ENCODE peak calls at places on chromosome 9, in six cellular contexts. One of them, this sample, is unnamed.

GRCh38 chr9:1018121-1018520 is 32.0 kb upstream of the DMRT2 start:
- DNase-seq in HepG2: peak; percentile 35
- DNase-seq in HCT116: peak; percentile 13
- DNase-seq in K562: peak; percentile 13
- DNase-seq in GM12878: no peak
- DNase-seq in H1: peak; percentile 65
- DNase-seq in this sample: peak; percentile 13

GRCh38 chr9:124216474-124217176 is 41.1 kb upstream of the NEK6 start:
- DNase-seq in H1: no peak
- DNase-seq in GM12878: peak; percentile 80
- DNase-seq in HCT116: no peak
- DNase-seq in HepG2: no peak
- DNase-seq in K562: no peak
- DNase-seq in this sample: no peak

GRCh38 chr9:31677877-31678276 is 706.6 kb upstream of the ACO1 start:
- DNase-seq in H1: no peak
- DNase-seq in GM12878: no peak
- DNase-seq in HCT116: no peak
- DNase-seq in K562: no peak
- DNase-seq in HepG2: no peak
- DNase-seq in this sample: no peak

GRCh38 chr9:112059145-112059979 is 115.7 kb downstream of the SUSD1 start:
- DNase-seq in GM12878: no peak
- DNase-seq in H1: no peak
- DNase-seq in HCT116: no peak
- DNase-seq in K562: peak; percentile 51
- DNase-seq in HepG2: peak; percentile 62
- DNase-seq in this sample: no peak

GRCh38 chr9:111298831-111299603 is 31.0 kb downstream of the OR2K2 start:
- DNase-seq in H1: no peak
- DNase-seq in HepG2: peak; percentile 22
- DNase-seq in GM12878: peak; percentile 37
- DNase-seq in K562: peak; percentile 26
- DNase-seq in HCT116: peak; percentile 46
- DNase-seq in this sample: peak; percentile 36

GRCh38 chr9:96158909-96159575 is 142.9 kb downstream of the HSD17B3 start:
- DNase-seq in H1: no peak
- DNase-seq in K562: no peak
- DNase-seq in HepG2: no peak
- DNase-seq in GM12878: no peak
- DNase-seq in HCT116: no peak
- DNase-seq in this sample: no peak

GRCh38 chr9:131744715-131745201 is 4.9 kb upstream of the RAPGEF1 start:
- DNase-seq in HCT116: no peak
- DNase-seq in H1: no peak
- DNase-seq in HepG2: no peak
- DNase-seq in GM12878: no peak
- DNase-seq in K562: no peak
- DNase-seq in this sample: no peak

GRCh38 chr9:134605969-134606363 is 35.6 kb upstream of the COL5A1 start:
- DNase-seq in GM12878: no peak
- DNase-seq in H1: no peak
- DNase-seq in HCT116: no peak
- DNase-seq in HepG2: no peak
- DNase-seq in K562: no peak
- DNase-seq in this sample: no peak

GRCh38 chr9:108105885-108106284 is 616.3 kb upstream of the KLF4 start:
- DNase-seq in K562: peak; percentile 24
- DNase-seq in H1: no peak
- DNase-seq in HepG2: no peak
- DNase-seq in GM12878: no peak
- DNase-seq in HCT116: no peak
- DNase-seq in this sample: peak; percentile 36

GRCh38 chr9:131333771-131334567 is 44.4 kb downstream of the PLPP7 start:
- DNase-seq in HepG2: no peak
- DNase-seq in H1: no peak
- DNase-seq in HCT116: no peak
- DNase-seq in GM12878: no peak
- DNase-seq in K562: no peak
- DNase-seq in this sample: no peak

GRCh38 chr9:128548876-128549275 is 3.5 kb upstream of the SPTAN1 start:
- DNase-seq in HCT116: no peak
- DNase-seq in GM12878: no peak
- DNase-seq in HepG2: no peak
- DNase-seq in H1: no peak
- DNase-seq in K562: peak; percentile 38
- DNase-seq in this sample: no peak

GRCh38 chr9:88458716-88459115 is 70.5 kb downstream of the SPIN1 start:
- DNase-seq in K562: no peak
- DNase-seq in HepG2: no peak
- DNase-seq in GM12878: no peak
- DNase-seq in H1: no peak
- DNase-seq in HCT116: no peak
- DNase-seq in this sample: no peak

GRCh38 chr9:4297795-4298254 is 2.0 kb downstream of the GLIS3 start:
- DNase-seq in HepG2: peak; percentile 39
- DNase-seq in GM12878: no peak
- DNase-seq in K562: peak; percentile 4
- DNase-seq in H1: no peak
- DNase-seq in HCT116: no peak
- DNase-seq in this sample: peak; percentile 51

GRCh38 chr9:116422119-116422979 is 264.8 kb upstream of the TRIM32 start:
- DNase-seq in HCT116: no peak
- DNase-seq in GM12878: no peak
- DNase-seq in HepG2: no peak
- DNase-seq in K562: peak; percentile 84
- DNase-seq in H1: no peak
- DNase-seq in this sample: no peak

GRCh38 chr9:3437031-3437430 is 88.8 kb downstream of the RFX3 start:
- DNase-seq in GM12878: no peak
- DNase-seq in HCT116: no peak
- DNase-seq in H1: no peak
- DNase-seq in HepG2: no peak
- DNase-seq in K562: no peak
- DNase-seq in this sample: no peak

GRCh38 chr9:22452415-22453010 is 5.9 kb downstream of the DMRTA1 start:
- DNase-seq in HepG2: peak; percentile 17
- DNase-seq in K562: no peak
- DNase-seq in HCT116: peak; percentile 29
- DNase-seq in GM12878: no peak
- DNase-seq in H1: no peak
- DNase-seq in this sample: peak; percentile 6

GRCh38 chr9:133477992-133478850 is 678 bp downstream of the SLC2A6 start:
- DNase-seq in GM12878: no peak
- DNase-seq in K562: no peak
- DNase-seq in HCT116: no peak
- DNase-seq in H1: no peak
- DNase-seq in HepG2: peak; percentile 52
- DNase-seq in this sample: no peak

GRCh38 chr9:109974143-109974917 is 194.3 kb downstream of the PALM2AKAP2 start:
- DNase-seq in HepG2: no peak
- DNase-seq in HCT116: no peak
- DNase-seq in H1: no peak
- DNase-seq in K562: no peak
- DNase-seq in GM12878: peak; percentile 99
- DNase-seq in this sample: no peak

GRCh38 chr9:97697837-97698236 is 697 bp upstream of the XPA start:
- DNase-seq in H1: no peak
- DNase-seq in HepG2: no peak
- DNase-seq in HCT116: no peak
- DNase-seq in GM12878: no peak
- DNase-seq in K562: no peak
- DNase-seq in this sample: no peak

GRCh38 chr9:95580812-95581761 is 64.3 kb upstream of the PTCH1 start:
- DNase-seq in GM12878: no peak
- DNase-seq in HepG2: no peak
- DNase-seq in K562: no peak
- DNase-seq in H1: no peak
- DNase-seq in HCT116: no peak
- DNase-seq in this sample: no peak

GRCh38 chr9:365451-365850 is 150.8 kb downstream of the DOCK8 start:
- DNase-seq in HepG2: no peak
- DNase-seq in H1: no peak
- DNase-seq in K562: no peak
- DNase-seq in HCT116: no peak
- DNase-seq in GM12878: no peak
- DNase-seq in this sample: no peak

GRCh38 chr9:15104826-15105420 is 194.7 kb upstream of the FREM1 start:
- DNase-seq in K562: peak; percentile 8
- DNase-seq in H1: peak; percentile 53
- DNase-seq in HepG2: peak; percentile 47
- DNase-seq in HCT116: peak; percentile 16
- DNase-seq in GM12878: no peak
- DNase-seq in this sample: peak; percentile 46

GRCh38 chr9:116395409-116396037 is 241.9 kb downstream of the PAPPA start:
- DNase-seq in GM12878: no peak
- DNase-seq in K562: peak; percentile 40
- DNase-seq in HCT116: no peak
- DNase-seq in H1: no peak
- DNase-seq in HepG2: no peak
- DNase-seq in this sample: no peak

GRCh38 chr9:96216618-96217017 is 85.4 kb downstream of the HSD17B3 start:
- DNase-seq in HepG2: no peak
- DNase-seq in H1: no peak
- DNase-seq in GM12878: no peak
- DNase-seq in K562: no peak
- DNase-seq in HCT116: no peak
- DNase-seq in this sample: no peak

GRCh38 chr9:75231167-75231566 is 142.9 kb downstream of the OSTF1 start:
- DNase-seq in H1: no peak
- DNase-seq in HCT116: no peak
- DNase-seq in GM12878: no peak
- DNase-seq in HepG2: no peak
- DNase-seq in K562: no peak
- DNase-seq in this sample: no peak

GRCh38 chr9:137114613-137115393 is at the start of gene DPP7:
- DNase-seq in K562: peak; percentile 91
- DNase-seq in HepG2: no peak
- DNase-seq in H1: peak; percentile 69
- DNase-seq in GM12878: no peak
- DNase-seq in HCT116: no peak
- DNase-seq in this sample: no peak
- TF ChIP-seq ZNF274 in K562: no peak
- TF ChIP-seq ZNF274 in HepG2: no peak
- TF ChIP-seq ZNF274 in H1: no peak
- TF ChIP-seq ZNF274 in GM12878: no peak
- TF ChIP-seq ZNF274 in HCT116: no peak
- TF ChIP-seq ZNF274 in this sample: no peak

GRCh38 chr9:121321039-121321503 is 49.0 kb downstream of the STOM start:
- DNase-seq in GM12878: no peak
- DNase-seq in K562: no peak
- DNase-seq in HCT116: no peak
- DNase-seq in HepG2: no peak
- DNase-seq in H1: no peak
- DNase-seq in this sample: no peak

GRCh38 chr9:121324316-121324715 is 45.7 kb downstream of the STOM start:
- DNase-seq in HCT116: no peak
- DNase-seq in H1: no peak
- DNase-seq in GM12878: no peak
- DNase-seq in HepG2: no peak
- DNase-seq in K562: no peak
- DNase-seq in this sample: no peak

GRCh38 chr9:121323449-121324151 is 46.5 kb downstream of the STOM start:
- DNase-seq in HepG2: no peak
- DNase-seq in K562: no peak
- DNase-seq in HCT116: no peak
- DNase-seq in H1: no peak
- DNase-seq in GM12878: no peak
- DNase-seq in this sample: no peak

GRCh38 chr9:121322037-121322736 is 47.9 kb downstream of the STOM start:
- DNase-seq in HCT116: peak; percentile 44
- DNase-seq in GM12878: no peak
- DNase-seq in K562: no peak
- DNase-seq in HepG2: peak; percentile 99
- DNase-seq in H1: no peak
- DNase-seq in this sample: no peak

GRCh38 chr9:121322737-121323448 is 47.2 kb downstream of the STOM start:
- DNase-seq in HCT116: no peak
- DNase-seq in K562: no peak
- DNase-seq in H1: no peak
- DNase-seq in GM12878: no peak
- DNase-seq in HepG2: no peak
- DNase-seq in this sample: no peak
- TF ChIP-seq ZNF274 in HCT116: no peak
- TF ChIP-seq ZNF274 in K562: no peak
- TF ChIP-seq ZNF274 in H1: no peak
- TF ChIP-seq ZNF274 in GM12878: no peak
- TF ChIP-seq ZNF274 in HepG2: no peak
- TF ChIP-seq ZNF274 in this sample: no peak

GRCh38 chr9:13952906-13953305 is 361.0 kb downstream of the NFIB start:
- DNase-seq in HepG2: no peak
- DNase-seq in K562: no peak
- DNase-seq in H1: no peak
- DNase-seq in HCT116: no peak
- DNase-seq in GM12878: no peak
- DNase-seq in this sample: no peak
- TF ChIP-seq ZNF274 in HepG2: no peak
- TF ChIP-seq ZNF274 in K562: no peak
- TF ChIP-seq ZNF274 in H1: no peak
- TF ChIP-seq ZNF274 in HCT116: no peak
- TF ChIP-seq ZNF274 in GM12878: no peak
- TF ChIP-seq ZNF274 in this sample: no peak

GRCh38 chr9:93683331-93684134 is 107.1 kb downstream of the PHF2 start:
- DNase-seq in HepG2: no peak
- DNase-seq in HCT116: no peak
- DNase-seq in GM12878: no peak
- DNase-seq in H1: peak; percentile 41
- DNase-seq in K562: peak; percentile 1
- DNase-seq in this sample: no peak
- TF ChIP-seq ZNF274 in HepG2: no peak
- TF ChIP-seq ZNF274 in HCT116: no peak
- TF ChIP-seq ZNF274 in GM12878: no peak
- TF ChIP-seq ZNF274 in H1: no peak
- TF ChIP-seq ZNF274 in K562: no peak
- TF ChIP-seq ZNF274 in this sample: no peak

GRCh38 chr9:34375901-34376595 is 650 bp downstream of the MYORG start:
- DNase-seq in HepG2: peak; percentile 69
- DNase-seq in H1: no peak
- DNase-seq in HCT116: no peak
- DNase-seq in GM12878: no peak
- DNase-seq in K562: peak; percentile 42
- DNase-seq in this sample: no peak
- TF ChIP-seq ZNF274 in HepG2: no peak
- TF ChIP-seq ZNF274 in H1: no peak
- TF ChIP-seq ZNF274 in HCT116: no peak
- TF ChIP-seq ZNF274 in GM12878: no peak
- TF ChIP-seq ZNF274 in K562: no peak
- TF ChIP-seq ZNF274 in this sample: no peak

DNA sequence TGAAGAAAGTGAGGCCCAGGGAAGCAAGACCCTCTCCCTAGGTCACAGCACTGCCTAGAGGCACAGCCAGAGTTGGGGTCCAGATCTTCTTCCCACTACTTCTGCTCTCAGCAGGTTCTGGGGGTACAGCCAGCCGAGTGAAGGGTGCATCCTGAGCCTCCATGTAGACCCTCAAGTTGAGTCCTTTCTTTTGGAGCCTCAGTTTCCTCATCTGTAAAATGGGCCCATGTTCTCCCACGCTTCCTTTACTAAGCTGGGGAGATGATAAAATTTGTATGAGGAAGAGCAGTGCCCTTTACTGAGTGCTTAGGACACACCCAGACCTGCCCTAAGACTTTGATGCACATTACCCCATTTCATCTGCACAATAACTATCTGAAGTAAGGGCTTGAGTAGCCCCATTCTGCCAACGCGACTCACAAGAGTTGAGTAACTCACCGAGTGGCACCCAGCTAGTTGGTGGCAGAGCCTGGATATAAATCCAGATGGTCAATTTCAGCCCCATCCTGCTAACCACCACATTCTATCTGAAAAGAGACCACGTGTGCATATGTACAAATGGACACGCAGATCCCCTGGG is 64.3 kb upstream of the GGTA1 start:
- DNase-seq in GM12878: no peak
- DNase-seq in HepG2: no peak
- DNase-seq in H1: no peak
- DNase-seq in HCT116: no peak
- DNase-seq in K562: no peak
- DNase-seq in this sample: no peak
- TF ChIP-seq ZNF274 in GM12878: no peak
- TF ChIP-seq ZNF274 in HepG2: no peak
- TF ChIP-seq ZNF274 in H1: no peak
- TF ChIP-seq ZNF274 in HCT116: no peak
- TF ChIP-seq ZNF274 in K562: no peak
- TF ChIP-seq ZNF274 in this sample: no peak

This sample was measured in NT2/D1.